ENCODE peak calls at places on chromosomes 16 and 17, in seven cellular contexts. O is HepG2; J is ovary; X is ascending aorta; V is CD8-positive, alpha-beta memory T cell; D is PC-3; Q is mesendoderm. P is an unnamed sample.
A peak's percentile ranks its signal among the peaks of the same experiment; 100 is the strongest.

GRCh38 chr16:29877266-29877961 is 14.4 kb upstream of the CDIPT start:
- DNase-seq in X (no peak), V (peak; percentile 29), D (no peak), J (no peak), O (no peak), Q (peak; percentile 99), P (peak; percentile 22)

GRCh38 chr17:47884905-47885735 is 10.9 kb upstream of the SP2 start:
- DNase-seq in O (no peak), D (no peak), Q (no peak), J (no peak), V (no peak), X (no peak), P (no peak)

GRCh38 chr17:61827649-61828395 is 35.5 kb downstream of the BRIP1 start:
- DNase-seq in J (no peak), Q (no peak), V (no peak), O (no peak), X (no peak), D (no peak), P (no peak)

GRCh38 chr16:88508868-88509748 is 56.0 kb downstream of the ZFPM1 start:
- DNase-seq in O (peak; percentile 73), Q (no peak), D (no peak), J (no peak), V (no peak), X (no peak), P (no peak)

GRCh38 chr16:27049117-27049516 is 17.6 kb upstream of the C16orf82 start:
- DNase-seq in D (no peak), Q (no peak), J (no peak), X (no peak), V (no peak), O (no peak), P (no peak)

GRCh38 chr17:80425835-80426426 is 11.0 kb downstream of the ENDOV start:
- DNase-seq in O (no peak), V (no peak), Q (no peak), J (no peak), X (no peak), D (no peak), P (no peak)

GRCh38 chr16:23196577-23196976 is 14.0 kb downstream of the SCNN1G start:
- DNase-seq in D (no peak), O (no peak), V (no peak), J (no peak), X (no peak), Q (no peak), P (no peak)

GRCh38 chr17:75633484-75634375 is 496 bp downstream of the SMIM5 start:
- DNase-seq in O (peak; percentile 91), Q (peak; percentile 97), D (peak; percentile 98), V (no peak), J (peak; percentile 89), X (peak; percentile 94), P (peak; percentile 49)

GRCh38 chr16:4506450-4506849 is 30.3 kb downstream of the HMOX2 start:
- DNase-seq in J (peak; percentile 55), D (peak; percentile 74), X (peak; percentile 75), O (peak; percentile 59), Q (peak; percentile 88), V (peak; percentile 43), P (peak; percentile 66)

GRCh38 chr16:86296263-86296662 is 214.1 kb upstream of the FOXF1 start:
- DNase-seq in D (no peak), Q (no peak), J (no peak), O (no peak), X (no peak), V (no peak), P (no peak)
- H3K27me3 ChIP-seq in D (peaks cover 95% of the 10 kb centered on the region), Q (no peaks in the 10 kb centered on the region), J (no peaks in the 10 kb centered on the region), O (peaks cover 17% of the 10 kb centered on the region), X (peaks cover 5% of the 10 kb centered on the region), V (peaks cover 3% of the 10 kb centered on the region), P (no peaks in the 10 kb centered on the region)

GRCh38 chr17:4333041-4333440 is 33.4 kb downstream of the UBE2G1 start:
- DNase-seq in J (no peak), X (no peak), Q (no peak), O (no peak), V (no peak), D (no peak), P (no peak)

GRCh38 chr17:4332296-4332970 is 34.0 kb downstream of the UBE2G1 start:
- DNase-seq in D (peak; percentile 47), X (no peak), Q (peak; percentile 65), O (no peak), J (no peak), V (no peak), P (no peak)

GRCh38 chr17:4331614-4332013 is 34.9 kb downstream of the UBE2G1 start:
- DNase-seq in Q (no peak), J (no peak), X (no peak), O (no peak), D (no peak), V (no peak), P (no peak)

GRCh38 chr17:4327638-4328037 is 38.8 kb downstream of the UBE2G1 start:
- DNase-seq in V (no peak), X (peak; percentile 67), J (no peak), O (no peak), D (peak; percentile 84), Q (no peak), P (no peak)

DNA sequence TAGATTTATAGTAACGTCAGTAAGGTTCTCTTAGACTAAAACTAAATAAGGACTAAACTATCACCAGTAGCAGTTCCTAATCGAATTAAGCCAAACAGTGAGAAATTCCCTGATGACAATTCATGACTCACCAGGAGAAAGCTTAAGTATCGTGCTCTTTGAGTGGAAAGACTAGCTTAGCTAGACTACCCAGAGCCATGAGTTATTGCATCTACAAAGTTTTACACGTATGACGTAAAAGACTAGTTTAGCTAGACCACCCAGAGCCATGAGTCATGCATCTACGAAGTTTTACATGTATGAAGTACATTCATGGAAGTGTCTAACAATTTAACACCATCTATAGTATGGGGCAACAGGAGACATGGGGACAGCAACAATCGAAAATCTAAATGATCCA is 36.6 kb downstream of the UBE2G1 start:
- DNase-seq in O (no peak), X (no peak), J (no peak), D (peak; percentile 91), Q (peak; percentile 84), V (no peak), P (no peak)
- H3K27ac ChIP-seq in O (no peak overlapping the region), X (no peak overlapping the region), J (no peak overlapping the region), D (peak overlapping the region; percentile 87), Q (no peak overlapping the region), V (no peak overlapping the region), P (no peak overlapping the region)

GRCh38 chr16:14618566-14618965 is 11.5 kb downstream of the PARN start:
- DNase-seq in V (no peak), Q (no peak), O (no peak), X (no peak), D (no peak), J (no peak), P (no peak)
- H3K4me3 ChIP-seq in V (no peak overlapping the region), Q (no peak overlapping the region), O (no peak overlapping the region), X (no peak overlapping the region), D (no peak overlapping the region), J (no peak overlapping the region), P (no peak overlapping the region)

GRCh38 chr17:58246104-58246740 is 7.8 kb downstream of the LPO start:
- DNase-seq in J (no peak), O (no peak), X (no peak), D (no peak), Q (no peak), V (no peak), P (no peak)
- H3K27me3 ChIP-seq in J (no peaks in the 10 kb centered on the region), O (peaks cover 19% of the 10 kb centered on the region), X (peaks cover 4% of the 10 kb centered on the region), D (peaks cover 31% of the 10 kb centered on the region), Q (peaks cover 20% of the 10 kb centered on the region), V (peaks cover 6% of the 10 kb centered on the region), P (no peaks in the 10 kb centered on the region)

DNA sequence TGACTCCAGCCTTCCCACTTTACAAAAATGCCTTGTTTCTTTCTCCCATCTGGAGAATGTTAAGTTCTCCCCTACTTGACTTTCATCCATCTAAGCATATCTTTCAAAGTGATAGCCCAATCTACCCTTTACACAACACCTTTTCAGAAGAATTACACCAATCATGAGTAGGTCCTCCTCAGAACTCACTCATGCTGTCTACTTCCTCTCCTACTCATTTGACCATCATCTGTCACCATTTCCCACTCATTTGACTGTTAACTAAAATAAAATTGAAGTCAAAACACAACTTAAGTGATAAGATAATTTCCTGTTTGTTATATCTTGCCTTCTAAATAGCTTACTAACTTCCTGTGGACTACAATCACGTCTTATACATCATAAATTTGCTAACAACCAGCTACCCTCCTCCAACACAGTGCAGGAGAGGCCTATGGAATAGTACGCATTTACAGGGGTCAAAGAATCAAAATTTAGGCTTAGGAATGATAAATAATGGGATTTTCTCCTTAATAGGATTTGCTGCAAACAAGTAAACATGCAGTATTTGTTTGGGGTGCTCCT is 16.1 kb downstream of the KCNJ16 start:
- DNase-seq in Q (no peak), V (no peak), O (no peak), J (no peak), X (no peak), D (no peak), P (no peak)
- H3K27ac ChIP-seq in Q (no peak overlapping the region), V (no peak overlapping the region), O (no peak overlapping the region), J (no peak overlapping the region), X (no peak overlapping the region), D (no peak overlapping the region), P (no peak overlapping the region)

GRCh38 chr17:8060274-8060673 is 21.4 kb downstream of the ALOX15B start:
- DNase-seq in V (peak; percentile 48), Q (peak; percentile 80), O (peak; percentile 65), D (peak; percentile 93), X (no peak), J (no peak), P (peak; percentile 78)

GRCh38 chr17:8062435-8062806 is 23.6 kb downstream of the ALOX15B start:
- DNase-seq in V (no peak), Q (no peak), O (no peak), X (no peak), J (no peak), D (peak; percentile 36), P (no peak)

GRCh38 chr17:8064590-8065019 is 22.9 kb downstream of the ALOX12B start:
- DNase-seq in D (no peak), X (no peak), J (no peak), O (no peak), Q (no peak), V (no peak), P (no peak)

GRCh38 chr17:8063761-8064589 is 23.5 kb downstream of the ALOX12B start:
- DNase-seq in V (no peak), Q (no peak), O (no peak), J (no peak), D (no peak), X (no peak), P (no peak)

GRCh38 chr17:8062807-8063483 is 24.1 kb downstream of the ALOX15B start:
- DNase-seq in J (no peak), Q (peak; percentile 61), X (no peak), O (no peak), D (no peak), V (no peak), P (no peak)
- H3K4me3 ChIP-seq in J (peak overlapping the region; percentile 0), Q (no peak overlapping the region), X (peak overlapping the region; percentile 21), O (no peak overlapping the region), D (peak overlapping the region; percentile 62), V (no peak overlapping the region), P (no peak overlapping the region)

P was measured in naive thymus-derived CD4-positive, alpha-beta T cell.